ENCODE peak calls at places on chromosomes 13 and 19, in nine cellular contexts. L is tibial nerve, D is IMR-90, Y is psoas muscle, I is HepG2, G is heart right ventricle, M is cardiac fibroblast, Z is choroid plexus epithelial cell, S is PC-3. H is an unnamed sample.

GRCh38 chr19:19371056-19371455 is 34.4 kb upstream of the GATAD2A start:
- DNase-seq in M (no peak), Z (no peak), D (no peak), L (no peak), Y (no peak), G (no peak), S (peak; percentile 82), I (no peak), H (no peak)

GRCh38 chr19:7739801-7740659 is 7.3 kb downstream of the CD209 start:
- DNase-seq in Z (no peak), L (no peak), I (no peak), S (no peak), M (no peak), D (no peak), Y (no peak), G (no peak), H (no peak)

GRCh38 chr19:45638930-45639729 is at the start of gene EML2:
- DNase-seq in Y (peak; percentile 49), L (peak; percentile 7), Z (peak; percentile 17), M (peak; percentile 38), I (peak; percentile 24), G (peak; percentile 55), D (no peak), S (peak; percentile 36), H (peak; percentile 23)

GRCh38 chr19:47111081-47111589 is 2.4 kb downstream of the ZC3H4 start:
- DNase-seq in Z (peak; percentile 19), D (no peak), Y (no peak), I (no peak), L (no peak), G (peak; percentile 29), S (no peak), M (no peak), H (no peak)

GRCh38 chr19:3586124-3586626 is 897 bp downstream of the GIPC3 start:
- DNase-seq in I (no peak), S (no peak), M (no peak), Y (no peak), L (no peak), G (no peak), D (no peak), Z (no peak), H (no peak)

GRCh38 chr19:36488816-36489138 is 584 bp downstream of the ZNF566 start:
- DNase-seq in S (peak; percentile 12), I (peak; percentile 39), Z (no peak), G (no peak), Y (peak; percentile 15), M (peak; percentile 3), L (no peak), D (no peak), H (no peak)

GRCh38 chr13:58018865-58019264 is 387.3 kb downstream of the PCDH17 start:
- DNase-seq in L (no peak), S (no peak), D (no peak), Z (no peak), G (no peak), M (no peak), Y (no peak), I (no peak), H (no peak)

GRCh38 chr13:40064723-40065122 is 409.3 kb downstream of the COG6 start:
- DNase-seq in I (no peak), M (peak; percentile 85), Y (no peak), S (peak; percentile 92), L (no peak), G (no peak), D (peak; percentile 1), Z (peak; percentile 78), H (peak; percentile 54)

GRCh38 chr13:39107484-39108040 is 69.3 kb downstream of the NHLRC3 start:
- DNase-seq in G (no peak), Z (no peak), D (no peak), M (no peak), I (no peak), S (no peak), Y (no peak), L (no peak), H (no peak)

DNA sequence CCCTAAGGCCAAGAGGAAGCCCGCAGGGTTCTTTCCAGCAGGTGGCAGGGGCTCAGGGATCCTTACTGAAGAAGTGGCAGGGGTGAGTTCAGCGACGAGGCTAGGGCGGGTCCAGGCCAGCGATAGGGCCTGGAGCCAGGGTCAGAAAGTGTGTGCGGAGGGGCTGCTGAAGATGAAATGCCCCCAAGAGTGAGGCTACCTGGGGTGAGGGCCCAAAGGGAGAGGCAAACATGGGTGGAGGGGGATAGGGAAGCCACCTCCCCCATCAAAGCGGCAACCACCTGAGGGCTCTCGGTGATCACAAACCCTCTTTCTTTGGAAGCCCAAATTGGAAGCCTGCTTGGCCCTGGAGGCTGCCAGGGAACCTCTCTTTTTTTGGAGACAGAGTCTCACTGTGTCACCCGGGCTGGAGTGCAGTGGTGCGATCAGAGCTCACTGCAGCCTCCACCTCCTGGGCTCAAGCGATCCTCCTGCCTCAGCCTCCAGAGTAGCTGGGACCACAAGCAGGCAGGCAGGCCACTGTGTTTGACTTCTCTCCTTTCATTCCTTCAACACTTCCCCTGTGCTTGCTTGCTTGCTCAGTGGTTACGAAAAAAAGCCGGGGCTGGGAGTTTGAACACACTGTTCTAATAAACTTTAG is 1.2 kb upstream of the ATP8B3 start:
- DNase-seq in G (no peak), M (no peak), I (no peak), Z (no peak), D (no peak), L (no peak), S (no peak), Y (no peak), H (no peak)
- TF ChIP-seq CTCF in G (no peak), M (no peak), I (no peak), Z (no peak), D (no peak), L (no peak), S (peak; percentile 25), Y (no peak), H (no peak)

GRCh38 chr19:34926685-34927375 is at the start of gene ZNF30:
- DNase-seq in L (peak; percentile 72), D (peak; percentile 88), G (peak; percentile 94), I (peak; percentile 85), Z (peak; percentile 95), Y (peak; percentile 93), S (peak; percentile 81), M (peak; percentile 96), H (peak; percentile 84)
- TF ChIP-seq CTCF in L (no peak), D (no peak), G (peak; percentile 4), I (peak; percentile 21), Z (no peak), Y (no peak), S (no peak), M (no peak), H (no peak)

DNA sequence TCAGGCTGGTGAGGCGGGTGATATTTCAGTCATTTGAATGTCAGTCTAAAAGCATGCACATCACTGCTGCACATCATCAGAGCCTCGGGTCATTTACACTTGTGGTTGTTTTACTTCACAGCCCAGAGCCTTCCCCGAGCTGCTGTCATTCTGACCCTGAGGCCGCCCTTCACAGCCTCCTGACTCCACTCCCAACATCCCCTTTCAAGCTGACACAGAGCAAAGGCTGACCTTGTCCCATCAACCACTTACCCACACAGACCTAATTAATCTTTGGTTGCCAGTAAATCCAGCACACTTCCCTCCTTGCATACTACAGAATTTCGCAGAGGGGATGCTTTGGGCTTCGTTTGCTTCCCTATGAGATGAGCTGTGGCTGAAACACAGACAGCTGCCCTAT is 528.1 kb downstream of the DIAPH3 start:
- DNase-seq in L (no peak), G (no peak), Y (no peak), S (no peak), D (no peak), M (no peak), I (no peak), Z (no peak), H (no peak)
- TF ChIP-seq CTCF in L (no peak), G (no peak), Y (no peak), S (no peak), D (no peak), M (no peak), I (no peak), Z (no peak), H (no peak)

DNA sequence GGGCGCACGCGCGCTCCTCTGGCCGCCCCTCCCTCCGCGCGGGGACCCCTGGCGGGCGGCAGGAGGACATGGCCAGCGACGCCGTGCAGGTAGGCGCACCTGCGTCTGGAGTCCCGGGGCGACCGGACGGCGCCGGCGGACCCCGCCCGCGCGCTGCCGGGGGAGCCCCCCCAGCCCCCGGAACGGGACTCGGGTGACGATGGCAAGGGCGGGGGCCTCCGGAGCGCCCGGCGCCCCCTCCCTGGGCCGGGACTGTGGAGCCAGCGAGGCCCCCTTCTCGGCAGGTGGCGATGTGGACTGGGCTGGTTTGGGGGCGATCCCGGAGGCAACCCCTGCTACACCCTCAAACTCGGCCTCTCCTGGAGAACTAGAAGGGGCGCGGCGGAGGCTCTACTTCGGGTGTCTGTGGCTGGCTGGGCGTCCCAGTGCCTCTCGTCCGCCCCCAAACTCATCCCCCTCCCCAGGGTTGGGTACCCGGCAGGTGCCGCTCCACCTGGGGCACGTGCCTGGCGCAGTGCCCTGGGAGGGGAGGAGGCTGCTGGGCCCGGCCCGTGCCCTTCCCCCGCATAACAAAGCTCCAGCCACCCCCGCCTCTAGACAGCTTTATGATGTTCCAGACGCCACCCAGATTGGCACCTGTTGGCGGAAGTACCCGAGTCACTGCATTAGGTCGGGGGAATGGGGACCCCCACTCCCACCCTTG is 499 bp downstream of the PKN1 start:
- DNase-seq in I (no peak), Z (no peak), L (no peak), M (no peak), G (no peak), S (peak; percentile 47), Y (no peak), D (no peak), H (no peak)
- TF ChIP-seq CTCF in I (no peak), Z (no peak), L (no peak), M (no peak), G (no peak), S (no peak), Y (peak; percentile 18), D (no peak), H (no peak)

DNA sequence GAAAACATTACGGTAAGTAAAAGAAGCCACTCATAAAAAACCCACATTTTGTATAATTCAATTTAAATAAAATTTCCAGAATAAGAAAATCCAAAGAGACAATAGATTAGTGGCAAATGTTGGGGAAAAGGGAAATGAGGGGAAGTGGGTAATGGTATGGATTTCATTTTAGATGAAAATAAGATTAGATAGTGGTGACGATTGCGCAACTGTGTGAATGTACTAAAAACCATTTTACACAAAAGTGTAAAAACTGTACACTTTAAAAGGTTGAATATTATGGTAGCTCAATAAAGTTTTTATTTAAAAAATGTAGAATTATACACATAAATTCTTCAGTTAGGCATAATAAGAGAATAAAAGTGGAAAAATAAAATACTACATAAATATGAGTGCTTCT is 3.7 kb downstream of the MBD3L1 start:
- DNase-seq in G (no peak), S (no peak), Z (no peak), I (no peak), M (no peak), D (no peak), L (no peak), Y (no peak), H (no peak)
- TF ChIP-seq CTCF in G (no peak), S (no peak), Z (no peak), I (no peak), M (no peak), D (no peak), L (no peak), Y (no peak), H (no peak)